ENCODE peak calls at places on chromosome 9, in ten cellular contexts. R is left ventricle myocardium inferior; C is activated CD8-positive, alpha-beta T cell treated with anti-CD3 and anti-CD28 coated beads for 36 hours; O is PC-3; E is breast epithelium; G is PC-9; V is AG09319; Q is H9; H is fibroblast of lung; U is tibial artery. D is an unnamed sample.

GRCh38 chr9:16705121-16705604 is 165.3 kb downstream of the BNC2 start:
- DNase-seq in G (peak), E (peak), Q (peak), C (no peak), H (peak), U (peak), O (peak), R (peak), V (peak), D (no peak)

GRCh38 chr9:68775003-68775730 is 70.1 kb downstream of the PIP5K1B start:
- DNase-seq in H (no peak), E (no peak), Q (no peak), V (no peak), O (no peak), U (no peak), R (no peak), C (no peak), G (no peak), D (no peak)

GRCh38 chr9:74867483-74867882 is 20.2 kb downstream of the TRPM6 start:
- DNase-seq in Q (no peak), U (no peak), E (no peak), V (no peak), O (no peak), C (no peak), R (no peak), H (no peak), G (no peak), D (no peak)

GRCh38 chr9:23820731-23821399 is 5.2 kb downstream of the ELAVL2 start:
- DNase-seq in V (no peak), U (no peak), Q (peak), H (no peak), R (no peak), O (peak), G (no peak), C (no peak), E (no peak), D (no peak)

GRCh38 chr9:110284211-110284849 is 28.0 kb upstream of the TXN start:
- DNase-seq in V (no peak), E (no peak), R (no peak), O (no peak), Q (no peak), U (no peak), C (no peak), G (no peak), H (no peak), D (no peak)

GRCh38 chr9:135825435-135826187 is 81.7 kb downstream of the CAMSAP1 start:
- DNase-seq in E (no peak), Q (no peak), V (no peak), U (no peak), C (no peak), R (no peak), G (no peak), H (no peak), O (no peak), D (no peak)

GRCh38 chr9:38079410-38080105 is 10.5 kb upstream of the SHB start:
- DNase-seq in C (no peak), V (no peak), G (no peak), R (no peak), Q (peak), U (no peak), H (peak), O (no peak), E (peak), D (no peak)

GRCh38 chr9:128805661-128806060 is 12.6 kb upstream of the ENDOG start:
- DNase-seq in C (no peak), R (no peak), G (no peak), O (no peak), E (no peak), V (no peak), U (no peak), Q (no peak), H (no peak), D (no peak)

GRCh38 chr9:79014929-79015699 is 556.7 kb upstream of the TLE4 start:
- DNase-seq in Q (no peak), E (no peak), C (no peak), U (no peak), R (no peak), O (peak), G (no peak), V (no peak), H (no peak), D (no peak)

GRCh38 chr9:111992523-111992922 is 95.9 kb downstream of the UGCG start:
- DNase-seq in E (no peak), U (no peak), Q (no peak), O (peak), V (no peak), G (peak), H (peak), C (peak), R (no peak), D (no peak)

GRCh38 chr9:131237931-131238401 is 38.3 kb downstream of the FAM78A start:
- DNase-seq in O (peak), V (peak), G (peak), H (peak), Q (peak), R (peak), E (peak), U (peak), C (peak), D (no peak)

GRCh38 chr9:133707065-133707760 is 30.9 kb downstream of the SARDH start:
- DNase-seq in H (peak), Q (no peak), O (no peak), C (no peak), U (peak), G (no peak), V (no peak), R (peak), E (peak), D (no peak)

GRCh38 chr9:35835216-35835604 is 6.2 kb downstream of the TMEM8B start:
- DNase-seq in E (no peak), U (no peak), R (no peak), G (no peak), H (no peak), C (no peak), Q (peak), O (peak), V (no peak), D (no peak)

GRCh38 chr9:135774239-135774747 is 72.3 kb downstream of the KCNT1 start:
- DNase-seq in E (no peak), U (no peak), H (no peak), R (no peak), C (no peak), Q (no peak), G (no peak), O (no peak), V (no peak), D (no peak)

GRCh38 chr9:120904999-120905793 is 21.4 kb downstream of the TRAF1 start:
- DNase-seq in O (no peak), U (no peak), V (no peak), Q (no peak), R (no peak), H (no peak), G (no peak), C (peak), E (no peak), D (no peak)

GRCh38 chr9:113634597-113635515 is 171.3 kb downstream of the RGS3 start:
- DNase-seq in E (no peak), H (peak), U (peak), G (no peak), Q (no peak), C (no peak), R (no peak), O (no peak), V (no peak), D (no peak)

GRCh38 chr9:120395374-120395773 is 184.6 kb downstream of the CDK5RAP2 start:
- DNase-seq in V (no peak), C (no peak), R (no peak), U (no peak), H (no peak), E (no peak), G (no peak), O (no peak), Q (no peak), D (no peak)

GRCh38 chr9:137694962-137695875 is 76.4 kb downstream of the EHMT1 start:
- DNase-seq in O (peak), C (peak), H (no peak), U (no peak), E (no peak), G (peak), R (peak), V (no peak), Q (peak), D (no peak)
- TF ChIP-seq CTCF in O (peak), C (peak), H (peak), U (peak), E (peak), G (peak), R (peak), V (peak), Q (peak), D (peak)

GRCh38 chr9:126564716-126565115 is 49.0 kb upstream of the LMX1B start:
- DNase-seq in V (no peak), H (no peak), O (no peak), U (no peak), C (peak), R (no peak), Q (peak), G (no peak), E (no peak), D (no peak)
- TF ChIP-seq CTCF in V (no peak), H (no peak), O (peak), U (no peak), C (no peak), R (no peak), Q (peak), G (no peak), E (no peak), D (no peak)

GRCh38 chr9:122379340-122379739 is 8.5 kb downstream of the PTGS1 start:
- DNase-seq in C (peak), E (no peak), G (no peak), U (no peak), H (no peak), O (no peak), V (no peak), Q (no peak), R (no peak), D (no peak)
- TF ChIP-seq CTCF in C (peak), E (no peak), G (peak), U (no peak), H (peak), O (peak), V (peak), Q (peak), R (no peak), D (no peak)

GRCh38 chr9:124475158-124475867 is 25.1 kb downstream of the ADGRD2 start:
- DNase-seq in U (no peak), Q (peak), V (no peak), H (no peak), R (no peak), G (no peak), O (no peak), E (no peak), C (peak), D (no peak)
- TF ChIP-seq CTCF in U (no peak), Q (peak), V (no peak), H (no peak), R (no peak), G (no peak), O (no peak), E (no peak), C (no peak), D (no peak)

GRCh38 chr9:1698991-1699390 is 316.2 kb upstream of the SMARCA2 start:
- DNase-seq in C (no peak), Q (no peak), U (no peak), R (no peak), V (no peak), E (no peak), G (no peak), H (no peak), O (no peak), D (no peak)
- TF ChIP-seq CTCF in C (no peak), Q (no peak), U (no peak), R (no peak), V (no peak), E (no peak), G (no peak), H (no peak), O (no peak), D (no peak)

DNA sequence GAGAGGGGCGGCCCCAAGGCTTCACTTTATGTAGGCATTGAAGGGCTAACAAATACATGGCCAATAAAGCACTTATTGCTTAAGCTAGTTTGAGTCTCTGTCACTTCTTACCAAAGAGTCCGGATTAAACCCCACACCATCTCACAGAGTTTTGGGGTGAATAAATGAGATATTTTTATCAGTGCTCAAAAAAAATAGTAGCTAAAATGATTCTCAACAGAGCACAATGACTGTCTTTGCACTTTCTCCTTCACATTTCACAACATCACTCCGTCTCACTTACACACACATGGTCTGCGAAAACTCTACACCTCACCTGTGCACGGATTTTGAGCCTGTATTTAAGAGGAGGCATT is 92.9 kb downstream of the LMX1B start:
- DNase-seq in O (no peak), R (no peak), H (no peak), C (no peak), U (no peak), V (no peak), Q (no peak), E (no peak), G (no peak), D (no peak)
- TF ChIP-seq CTCF in O (no peak), R (no peak), H (no peak), C (no peak), U (no peak), V (no peak), Q (no peak), E (no peak), G (peak), D (no peak)

DNA sequence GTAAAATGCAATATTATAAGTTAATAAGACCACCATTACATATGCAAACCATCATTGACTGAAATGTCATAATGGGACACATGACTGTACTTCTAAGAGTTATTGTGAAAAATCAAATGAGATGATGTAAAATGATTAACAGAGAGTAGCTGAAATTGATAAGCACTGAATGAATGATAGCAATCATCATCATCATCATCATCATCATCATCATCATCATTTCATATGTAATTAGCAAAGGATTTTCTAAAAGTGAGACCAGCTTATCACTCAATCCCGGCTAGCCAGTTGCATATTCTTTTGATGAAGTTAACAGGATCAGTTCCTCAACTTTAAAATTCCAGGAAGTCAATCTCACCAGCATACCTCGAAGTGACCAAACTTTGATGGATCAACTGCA is 650.3 kb upstream of the KLF4 start:
- DNase-seq in O (no peak), R (no peak), E (no peak), Q (no peak), G (no peak), C (no peak), H (no peak), U (no peak), V (no peak), D (no peak)
- TF ChIP-seq CTCF in O (no peak), R (no peak), E (no peak), Q (no peak), G (no peak), C (no peak), H (no peak), U (no peak), V (no peak), D (no peak)